ENCODE peak calls at places on chromosomes 11 and 22, in five cellular contexts. L is stimulated activated CD4-positive, alpha-beta T cell treated with anti-CD3 and anti-CD28 coated beads, Interleukin-2, amount 100 ng/mL, for 48 hours; T is prostate gland; D is A549; Q is naive B cell. Z is an unnamed sample.
A peak's percentile ranks its signal among the peaks of the same experiment; 100 is the strongest.

GRCh38 chr11:127080735-127081134 is 80.2 kb upstream of the KIRREL3 start:
- DNase-seq in L (no peak), T (no peak), D (no peak), Q (no peak), Z (no peak)

GRCh38 chr22:30047364-30047738 is 32.9 kb upstream of the HORMAD2 start:
- DNase-seq in L (no peak), T (peak; percentile 36), D (no peak), Q (no peak), Z (no peak)

GRCh38 chr11:61279934-61280656 is 15.0 kb downstream of the VWCE start:
- DNase-seq in L (no peak), T (peak; percentile 33), D (no peak), Q (no peak), Z (no peak)

GRCh38 chr11:132114185-132114584 is 743.8 kb downstream of the NTM start:
- DNase-seq in L (no peak), T (no peak), D (peak; percentile 6), Q (no peak), Z (peak; percentile 41)

GRCh38 chr11:85595285-85595884 is 31.8 kb downstream of the DLG2 start:
- DNase-seq in L (no peak), T (no peak), D (peak; percentile 62), Q (peak; percentile 22), Z (peak; percentile 48)

GRCh38 chr11:124612567-124613245 is 1.5 kb downstream of the PANX3 start:
- DNase-seq in L (no peak), T (no peak), D (no peak), Q (no peak), Z (no peak)

GRCh38 chr11:50412832-50413231 is 380.2 kb downstream of the OR4C45 start:
- DNase-seq in L (no peak), T (no peak), D (no peak), Q (no peak), Z (no peak)

GRCh38 chr11:121488145-121488544 is 35.4 kb upstream of the SORL1-AS1 start:
- DNase-seq in L (no peak), T (no peak), D (no peak), Q (no peak), Z (no peak)

GRCh38 chr22:20591660-20592310 is 84.4 kb downstream of the MED15 start:
- DNase-seq in L (no peak), T (peak; percentile 60), D (no peak), Q (no peak), Z (no peak)

GRCh38 chr11:117232911-117233409 is 489 bp downstream of the RNF214 start:
- DNase-seq in L (peak; percentile 9), T (no peak), D (no peak), Q (no peak), Z (no peak)

GRCh38 chr11:113553235-113553634 is 78.0 kb upstream of the DRD2 start:
- DNase-seq in L (no peak), T (no peak), D (peak; percentile 6), Q (no peak), Z (peak; percentile 29)

GRCh38 chr11:65611758-65612603 is 2.0 kb downstream of the MAP3K11 start:
- DNase-seq in L (no peak), T (no peak), D (no peak), Q (no peak), Z (no peak)

Z was measured in COLO829.